ENCODE peak calls at places on chromosomes 2 and 18, in four cellular contexts. B is heart right ventricle; N is Panc1; D is CD8-positive, alpha-beta T cell. I is an unnamed sample.

GRCh38 chr2:241771286-241772062 is 5.1 kb upstream of the GAL3ST2 start:
- DNase-seq in B (peak; percentile 33), N (no peak), D (no peak), I (no peak)

GRCh38 chr2:234368861-234369261 is 128.0 kb downstream of the ARL4C start:
- DNase-seq in B (no peak), N (peak; percentile 77), D (no peak), I (peak; percentile 18)

GRCh38 chr2:45812039-45812500 is 160.6 kb downstream of the PRKCE start:
- DNase-seq in B (no peak), N (no peak), D (no peak), I (no peak)

GRCh38 chr18:24600076-24600654 is 139.7 kb downstream of the HRH4 start:
- DNase-seq in B (no peak), N (no peak), D (no peak), I (no peak)

GRCh38 chr18:49052891-49053644 is 102.3 kb upstream of the SMAD7 start:
- DNase-seq in B (no peak), N (no peak), D (no peak), I (no peak)

GRCh38 chr2:202377308-202377736 is 1.2 kb downstream of the BMPR2 start:
- DNase-seq in B (peak; percentile 58), N (no peak), D (no peak), I (peak; percentile 3)

GRCh38 chr2:171811229-171811628 is 82.8 kb downstream of the SLC25A12 start:
- DNase-seq in B (no peak), N (peak; percentile 7), D (no peak), I (peak; percentile 45)

GRCh38 chr2:102080451-102081054 is 62.0 kb upstream of the IL1R1 start:
- DNase-seq in B (no peak), N (no peak), D (no peak), I (peak; percentile 71)

GRCh38 chr18:76490040-76490439 is 5.0 kb downstream of the ZNF516 start:
- DNase-seq in B (no peak), N (no peak), D (no peak), I (no peak)

GRCh38 chr2:16622399-16622968 is 43.1 kb downstream of the CYRIA start:
- DNase-seq in B (no peak), N (no peak), D (no peak), I (no peak)

GRCh38 chr2:180663016-180663471 is 317.4 kb upstream of the UBE2E3 start:
- DNase-seq in B (no peak), N (no peak), D (no peak), I (peak; percentile 0)

GRCh38 chr18:44502790-44503189 is 177.9 kb upstream of the SETBP1 start:
- DNase-seq in B (no peak), N (no peak), D (no peak), I (no peak)

GRCh38 chr2:186841940-186842339 is 7.0 kb downstream of the ZSWIM2 start:
- DNase-seq in B (no peak), N (no peak), D (no peak), I (no peak)

GRCh38 chr2:161273038-161273760 is 35.0 kb upstream of the PSMD14 start:
- DNase-seq in B (no peak), N (peak; percentile 39), D (no peak), I (peak; percentile 80)

GRCh38 chr2:9294764-9295163 is 88.2 kb downstream of the ASAP2 start:
- DNase-seq in B (no peak), N (no peak), D (no peak), I (no peak)

GRCh38 chr2:222854773-222855700 is 5.8 kb upstream of the ACSL3 start:
- DNase-seq in B (no peak), N (no peak), D (no peak), I (no peak)

GRCh38 chr2:112159454-112159921 is 21.3 kb downstream of the FBLN7 start:
- DNase-seq in B (no peak), N (no peak), D (no peak), I (no peak)

GRCh38 chr2:53632714-53633113 is 134.9 kb upstream of the CHAC2 start:
- DNase-seq in B (no peak), N (no peak), D (no peak), I (no peak)

GRCh38 chr2:70708376-70709199 is 59.4 kb downstream of the ADD2 start:
- DNase-seq in B (no peak), N (no peak), D (no peak), I (no peak)

GRCh38 chr2:96527052-96527964 is 9.2 kb upstream of the ARID5A start:
- DNase-seq in B (peak; percentile 60), N (no peak), D (no peak), I (peak; percentile 49)

GRCh38 chr2:100293341-100294161 is 28.8 kb downstream of the LONRF2 start:
- DNase-seq in B (no peak), N (no peak), D (no peak), I (no peak)

GRCh38 chr2:42086500-42086953 is 38.7 kb downstream of the PKDCC start:
- DNase-seq in B (no peak), N (peak; percentile 55), D (no peak), I (peak; percentile 57)

DNA sequence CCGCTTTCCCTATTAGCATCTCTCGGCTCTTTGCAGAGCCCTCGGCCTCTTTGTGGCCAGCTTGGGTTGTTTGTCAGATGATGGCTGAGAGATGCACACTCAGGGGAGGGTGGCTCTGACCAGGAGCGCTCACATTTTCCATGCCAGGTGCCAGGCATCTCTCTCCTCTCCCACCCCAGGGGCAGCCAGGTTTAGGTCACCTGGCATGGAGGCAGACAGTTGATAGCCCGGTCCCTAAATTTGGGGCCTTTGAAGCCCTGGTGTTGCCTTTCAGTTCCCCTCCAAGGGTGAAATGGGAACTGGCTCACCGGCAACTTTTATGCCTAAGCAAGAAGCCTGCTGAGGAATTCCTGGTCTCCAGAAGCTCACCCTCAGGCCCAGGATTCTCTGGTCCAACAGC is 19.1 kb downstream of the LBH start:
- DNase-seq in B (no peak), N (no peak), D (no peak), I (no peak)
- H3K4me1 ChIP-seq in B (peaks cover 67% of the 10 kb centered on the region), N (peaks cover 4% of the 10 kb centered on the region), D (peaks cover 97% of the 10 kb centered on the region), I (peaks cover 94% of the 10 kb centered on the region)

DNA sequence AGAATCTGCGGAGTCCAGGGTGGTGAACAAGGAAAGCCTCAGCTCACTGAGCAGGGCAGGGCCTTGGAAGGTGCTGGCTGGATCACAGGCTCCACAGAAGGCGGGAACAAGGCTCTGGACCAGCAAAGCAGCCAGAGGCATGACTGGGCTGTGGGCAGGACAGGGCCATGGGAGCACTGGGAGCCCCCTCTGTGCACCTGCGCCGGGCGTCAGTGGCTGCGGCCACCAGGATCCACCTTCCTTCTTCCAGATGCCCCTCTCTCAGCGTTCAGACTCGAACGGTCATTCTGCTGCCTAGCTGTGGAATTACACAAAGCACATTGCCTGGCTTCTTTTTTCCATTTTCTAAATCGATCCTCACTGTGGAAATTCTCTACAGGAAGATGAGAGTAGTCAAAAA is 621.2 kb downstream of the GALR1 start:
- DNase-seq in B (no peak), N (no peak), D (no peak), I (no peak)
- H3K9me3 ChIP-seq in B (peaks cover 6% of the 10 kb centered on the region), N (no peaks in the 10 kb centered on the region), D (no peaks in the 10 kb centered on the region), I (no peaks in the 10 kb centered on the region)

DNA sequence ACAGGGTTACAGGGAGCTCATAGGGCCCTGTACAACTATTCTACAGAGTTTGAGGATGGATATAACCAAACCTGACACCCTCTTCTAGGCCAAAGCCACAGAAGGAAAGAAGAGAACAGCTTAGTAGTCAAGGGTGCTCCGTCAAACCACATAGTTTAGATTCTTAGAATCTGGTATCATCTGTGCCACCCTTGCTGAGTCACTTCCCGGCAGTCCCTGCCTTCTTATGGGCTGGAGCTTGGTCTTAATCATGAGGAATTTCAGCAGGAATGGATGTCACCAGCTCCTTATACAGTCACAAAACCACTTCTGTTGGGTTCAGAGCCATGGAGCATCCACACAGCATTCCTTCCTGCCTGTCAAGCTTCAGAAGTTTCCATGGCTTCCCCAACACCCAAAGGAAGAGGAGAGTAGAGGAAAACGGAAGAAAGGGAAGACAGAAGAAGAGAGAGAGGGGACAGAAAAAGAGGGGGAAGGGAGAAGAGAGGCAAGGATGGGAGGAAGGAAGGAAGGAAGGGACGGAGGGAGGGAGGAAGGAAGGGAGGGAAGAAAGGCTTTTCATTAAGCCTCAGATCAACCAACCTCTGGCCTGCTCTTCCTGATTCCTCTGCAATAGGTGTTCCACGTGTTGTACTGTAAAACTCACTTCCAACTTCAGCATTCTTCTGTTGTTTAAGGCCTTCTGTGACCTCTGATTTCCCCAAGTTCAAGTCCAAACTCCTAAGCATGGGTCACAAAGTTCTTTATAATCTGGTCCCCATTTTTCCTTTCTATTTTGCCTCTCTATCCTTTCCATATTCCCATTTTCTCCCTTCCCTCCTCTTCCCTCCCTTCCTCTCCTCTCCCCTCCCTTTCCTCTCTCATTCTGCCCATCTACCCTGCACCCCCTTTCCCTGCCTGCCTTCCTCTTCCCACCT is 246.1 kb upstream of the TNP1 start:
- DNase-seq in B (no peak), N (peak; percentile 2), D (no peak), I (peak; percentile 18)
- H3K4me1 ChIP-seq in B (no peaks in the 10 kb centered on the region), N (no peaks in the 10 kb centered on the region), D (no peaks in the 10 kb centered on the region), I (no peaks in the 10 kb centered on the region)

DNA sequence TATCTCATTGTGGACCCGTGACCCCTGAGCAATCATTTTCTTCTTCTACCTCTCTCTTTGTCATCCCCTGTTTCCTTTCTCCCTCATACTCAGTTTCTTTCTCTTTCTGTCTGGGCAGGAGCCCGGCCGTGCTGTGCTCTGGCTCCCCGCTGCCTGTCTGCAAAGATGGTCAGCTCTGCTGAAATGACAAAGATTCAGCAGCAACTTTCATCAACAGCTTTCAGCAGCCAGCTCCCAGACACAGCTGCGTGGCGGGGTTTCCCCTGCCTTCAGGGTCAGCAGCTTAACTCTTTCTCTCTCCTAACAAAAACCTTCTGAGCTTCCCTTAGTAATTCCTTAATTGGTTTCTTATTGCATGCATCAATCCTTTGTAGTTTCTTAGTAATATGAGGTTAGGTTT is 1234.4 kb downstream of the CNTNAP5 start:
- DNase-seq in B (no peak), N (no peak), D (no peak), I (no peak)
- H3K9me3 ChIP-seq in B (no peaks in the 10 kb centered on the region), N (no peaks in the 10 kb centered on the region), D (no peaks in the 10 kb centered on the region), I (no peaks in the 10 kb centered on the region)

DNA sequence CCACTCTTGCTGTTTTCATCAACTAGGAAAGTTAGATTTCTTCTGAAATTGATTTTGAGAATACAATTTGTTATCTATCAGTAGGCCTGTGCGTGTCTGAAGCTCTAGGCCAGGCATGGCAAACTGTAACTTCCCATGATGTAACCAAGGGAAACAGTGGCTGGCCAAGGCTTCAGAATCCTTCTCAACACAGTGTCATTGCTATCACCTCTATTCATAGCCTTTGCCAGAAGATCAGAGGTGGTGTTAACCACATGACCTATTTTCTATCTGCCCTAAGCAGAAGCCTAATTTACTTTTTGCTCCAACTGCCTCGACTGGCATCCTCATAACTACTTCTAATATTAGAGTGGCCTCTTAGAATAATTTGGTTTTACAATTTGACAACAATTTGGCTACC is 2.5 kb downstream of the ITGB6 start:
- DNase-seq in B (no peak), N (no peak), D (no peak), I (no peak)
- H3K4me1 ChIP-seq in B (no peaks in the 10 kb centered on the region), N (peaks cover 5% of the 10 kb centered on the region), D (no peaks in the 10 kb centered on the region), I (no peaks in the 10 kb centered on the region)

GRCh38 chr2:105881286-105882136 is 136.8 kb downstream of the NCK2 start:
- DNase-seq in B (no peak), N (no peak), D (no peak), I (no peak)
- H3K9me3 ChIP-seq in B (no peaks in the 10 kb centered on the region), N (no peaks in the 10 kb centered on the region), D (no peaks in the 10 kb centered on the region), I (no peaks in the 10 kb centered on the region)

DNA sequence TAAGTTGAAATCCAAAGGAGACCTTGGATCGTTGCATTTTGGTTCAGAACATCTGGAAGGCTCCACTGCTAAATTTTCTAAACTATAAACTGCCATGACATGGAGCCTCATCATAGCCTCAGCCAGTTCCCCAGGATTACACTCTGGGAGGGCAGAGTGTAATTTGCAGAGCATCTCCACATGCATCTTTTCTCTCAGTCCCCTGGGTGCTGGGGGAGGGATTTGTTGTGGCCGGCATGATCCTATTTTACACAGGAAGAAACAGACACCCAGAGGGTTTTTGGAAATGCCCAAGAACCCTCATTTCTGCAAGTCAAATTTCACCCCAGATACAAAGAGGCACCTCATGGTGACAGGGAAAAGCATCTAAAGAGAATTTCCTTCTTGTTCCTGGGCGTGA is 40.9 kb upstream of the HDAC4 start:
- DNase-seq in B (no peak), N (no peak), D (no peak), I (no peak)
- H3K4me1 ChIP-seq in B (peaks cover 11% of the 10 kb centered on the region), N (no peaks in the 10 kb centered on the region), D (peaks cover 21% of the 10 kb centered on the region), I (peaks cover 11% of the 10 kb centered on the region)

GRCh38 chr2:2565671-2566070 is 234.6 kb upstream of the MYT1L start:
- DNase-seq in B (no peak), N (no peak), D (no peak), I (no peak)
- H3K9me3 ChIP-seq in B (no peaks in the 10 kb centered on the region), N (no peaks in the 10 kb centered on the region), D (no peaks in the 10 kb centered on the region), I (no peaks in the 10 kb centered on the region)